ENCODE peak calls at places on chromosomes 4 and X, in five cellular contexts. L is activated CD4-positive, alpha-beta T cell treated with anti-CD3 and anti-CD28 coated beads for 4 hours; P is M059J; W is Calu3; H is mesenchymal stem cell. B is an unnamed sample.

GRCh38 chr4:42713371-42713770 is 56.5 kb upstream of the ATP8A1 start:
- DNase-seq in L (no peak), P (no peak), W (no peak), H (no peak), B (no peak)

GRCh38 chr4:6087669-6088068 is 69.4 kb upstream of the C4orf50 start:
- DNase-seq in L (no peak), P (peak; percentile 24), W (peak; percentile 35), H (no peak), B (peak; percentile 70)

GRCh38 chrX:111445485-111445884 is 33.5 kb upstream of the DCX start:
- DNase-seq in L (no peak), P (peak; percentile 40), W (no peak), H (peak; percentile 56), B (peak; percentile 39)

GRCh38 chr4:99462875-99463464 is 27.8 kb upstream of the ADH7 start:
- DNase-seq in L (peak; percentile 33), P (peak; percentile 56), W (peak; percentile 64), H (peak; percentile 64), B (peak; percentile 35)

GRCh38 chr4:66539745-66540144 is 869.5 kb upstream of the EPHA5 start:
- DNase-seq in L (no peak), P (peak; percentile 8), W (no peak), H (no peak), B (no peak)

GRCh38 chr4:121778991-121779628 is 14.1 kb upstream of the SMIM43 start:
- DNase-seq in L (no peak), P (no peak), W (no peak), H (no peak), B (peak; percentile 55)

GRCh38 chr4:143713556-143714289 is 13.2 kb upstream of the FREM3 start:
- DNase-seq in L (no peak), P (no peak), W (no peak), H (no peak), B (no peak)

GRCh38 chr4:165464813-165465381 is 86.1 kb downstream of the CPE start:
- DNase-seq in L (peak; percentile 1), P (peak; percentile 23), W (no peak), H (peak; percentile 50), B (peak; percentile 37)

GRCh38 chrX:150293311-150294013 is 69.7 kb upstream of the MAMLD1 start:
- DNase-seq in L (no peak), P (no peak), W (no peak), H (no peak), B (no peak)

GRCh38 chrX:103183912-103184311 is 31.0 kb upstream of the BEX4 start:
- DNase-seq in L (no peak), P (no peak), W (no peak), H (no peak), B (no peak)

GRCh38 chr4:105815701-105816100 is 79.6 kb upstream of the NPNT start:
- DNase-seq in L (no peak), P (no peak), W (no peak), H (no peak), B (no peak)

GRCh38 chr4:183430317-183430986 is 14.0 kb upstream of the CDKN2AIP start:
- DNase-seq in L (no peak), P (no peak), W (no peak), H (peak; percentile 27), B (no peak)

GRCh38 chrX:149527705-149528104 is 13.1 kb upstream of the EOLA1 start:
- DNase-seq in L (no peak), P (peak; percentile 57), W (peak; percentile 39), H (peak; percentile 52), B (peak; percentile 18)

GRCh38 chr4:48970471-48970921 is 15.6 kb upstream of the CWH43 start:
- DNase-seq in L (no peak), P (peak; percentile 40), W (peak; percentile 6), H (peak; percentile 69), B (no peak)

B was measured in SJCRH30.